ENCODE peak calls at places on chromosomes 2 and 18, in six cellular contexts. L, D, J, F, K and C are unnamed samples.
A peak's percentile ranks its signal among the peaks of the same experiment; 100 is the strongest.

GRCh38 chr2:70659551-70659950 is 105.9 kb upstream of the TGFA start:
- DNase-seq in L (no peak), D (no peak), J (no peak), F (no peak), K (no peak), C (no peak)

GRCh38 chr18:46393230-46393629 is 263.8 kb downstream of the LOXHD1 start:
- DNase-seq in L (no peak), D (no peak), J (no peak), F (no peak), K (no peak), C (no peak)

GRCh38 chr18:39825485-39825884 is 2129.5 kb upstream of the PIK3C3 start:
- DNase-seq in L (no peak), D (no peak), J (peak; percentile 49), F (no peak), K (peak; percentile 32), C (peak; percentile 68)

GRCh38 chr18:61606068-61606660 is 272.9 kb downstream of the CDH20 start:
- DNase-seq in L (no peak), D (no peak), J (peak; percentile 54), F (no peak), K (peak; percentile 45), C (peak; percentile 41)

GRCh38 chr2:111066062-111066593 is 54.6 kb upstream of the BCL2L11 start:
- DNase-seq in L (no peak), D (no peak), J (no peak), F (no peak), K (no peak), C (no peak)

GRCh38 chr18:35371412-35372195 is 5.5 kb downstream of the ZNF396 start:
- DNase-seq in L (peak; percentile 74), D (peak; percentile 25), J (peak; percentile 13), F (no peak), K (peak; percentile 79), C (peak; percentile 35)

GRCh38 chr2:163248321-163249090 is 409.9 kb upstream of the KCNH7 start:
- DNase-seq in L (no peak), D (no peak), J (no peak), F (no peak), K (no peak), C (peak; percentile 45)

GRCh38 chr2:72778410-72778809 is 47.4 kb downstream of the EXOC6B start:
- DNase-seq in L (no peak), D (peak; percentile 25), J (peak; percentile 81), F (no peak), K (peak; percentile 64), C (peak; percentile 73)

GRCh38 chr2:36530983-36531354 is 67.0 kb downstream of the FEZ2 start:
- DNase-seq in L (no peak), D (peak; percentile 80), J (peak; percentile 94), F (no peak), K (no peak), C (no peak)

GRCh38 chr18:10197097-10197496 is 257.3 kb upstream of the APCDD1 start:
- DNase-seq in L (no peak), D (no peak), J (no peak), F (no peak), K (no peak), C (peak; percentile 30)

GRCh38 chr2:17539993-17540812 is at the start of gene VSNL1:
- DNase-seq in L (no peak), D (peak; percentile 58), J (peak; percentile 75), F (no peak), K (peak; percentile 94), C (peak; percentile 95)
- H3K4me3 ChIP-seq in L (peak within 1 kb of the TSS; percentile 69), D (peak within 1 kb of the TSS; percentile 54), J (peak within 1 kb of the TSS; percentile 52), F (no peak within 1 kb of the TSS), K (peak within 1 kb of the TSS; percentile 76), C (peak within 1 kb of the TSS; percentile 84)

DNA sequence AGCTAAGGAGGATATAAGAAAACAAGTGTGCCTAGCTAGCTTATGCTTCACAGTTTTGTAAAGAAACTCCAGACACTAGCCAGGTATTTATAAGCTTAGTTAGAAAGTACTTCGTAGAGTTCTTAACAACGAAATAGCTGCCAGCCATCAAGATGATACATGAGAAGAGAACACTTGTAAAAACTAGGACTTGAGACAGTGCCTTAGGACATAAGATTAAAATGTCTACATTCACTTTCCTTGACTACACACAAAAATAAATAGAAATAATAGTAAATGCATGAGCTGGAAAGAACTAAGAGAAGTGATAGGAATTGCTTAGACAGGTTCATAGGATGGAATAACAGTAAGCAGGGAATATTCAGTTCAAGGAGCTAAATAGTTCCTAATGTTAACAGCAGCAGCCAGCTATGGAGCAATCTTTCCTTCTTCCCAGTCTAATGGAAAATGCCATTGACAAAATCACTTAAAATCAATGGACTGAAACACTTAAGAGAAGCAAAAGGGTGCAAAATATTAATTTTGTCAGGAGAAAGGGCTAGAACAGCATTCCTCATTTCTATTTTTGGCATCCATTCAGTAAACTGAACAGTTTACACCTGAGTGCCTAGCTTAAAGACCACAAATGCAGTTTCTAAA is 186.6 kb downstream of the PDE11A start:
- DNase-seq in L (no peak), D (no peak), J (no peak), F (no peak), K (no peak), C (no peak)
- H3K4me3 ChIP-seq in L (no peak overlapping the region), D (no peak overlapping the region), J (no peak overlapping the region), F (no peak overlapping the region), K (no peak overlapping the region), C (no peak overlapping the region)

GRCh38 chr18:51028201-51028805 is 1.7 kb upstream of the SMAD4 start:
- DNase-seq in L (no peak), D (no peak), J (no peak), F (no peak), K (no peak), C (peak; percentile 54)
- H3K4me3 ChIP-seq in L (no peak overlapping the region), D (no peak overlapping the region), J (no peak overlapping the region), F (no peak overlapping the region), K (no peak overlapping the region), C (no peak overlapping the region)

GRCh38 chr18:58046087-58046793 is 2.2 kb downstream of the NEDD4L start:
- DNase-seq in L (no peak), D (no peak), J (no peak), F (no peak), K (no peak), C (peak; percentile 35)

GRCh38 chr18:58048243-58048642 is 4.2 kb downstream of the NEDD4L start:
- DNase-seq in L (no peak), D (no peak), J (no peak), F (no peak), K (no peak), C (no peak)

GRCh38 chr18:58047556-58047882 is 3.5 kb downstream of the NEDD4L start:
- DNase-seq in L (no peak), D (no peak), J (no peak), F (no peak), K (no peak), C (no peak)

GRCh38 chr18:58045265-58046086 is 1.4 kb downstream of the NEDD4L start:
- DNase-seq in L (no peak), D (no peak), J (peak; percentile 28), F (peak; percentile 22), K (peak; percentile 78), C (peak; percentile 76)

DNA sequence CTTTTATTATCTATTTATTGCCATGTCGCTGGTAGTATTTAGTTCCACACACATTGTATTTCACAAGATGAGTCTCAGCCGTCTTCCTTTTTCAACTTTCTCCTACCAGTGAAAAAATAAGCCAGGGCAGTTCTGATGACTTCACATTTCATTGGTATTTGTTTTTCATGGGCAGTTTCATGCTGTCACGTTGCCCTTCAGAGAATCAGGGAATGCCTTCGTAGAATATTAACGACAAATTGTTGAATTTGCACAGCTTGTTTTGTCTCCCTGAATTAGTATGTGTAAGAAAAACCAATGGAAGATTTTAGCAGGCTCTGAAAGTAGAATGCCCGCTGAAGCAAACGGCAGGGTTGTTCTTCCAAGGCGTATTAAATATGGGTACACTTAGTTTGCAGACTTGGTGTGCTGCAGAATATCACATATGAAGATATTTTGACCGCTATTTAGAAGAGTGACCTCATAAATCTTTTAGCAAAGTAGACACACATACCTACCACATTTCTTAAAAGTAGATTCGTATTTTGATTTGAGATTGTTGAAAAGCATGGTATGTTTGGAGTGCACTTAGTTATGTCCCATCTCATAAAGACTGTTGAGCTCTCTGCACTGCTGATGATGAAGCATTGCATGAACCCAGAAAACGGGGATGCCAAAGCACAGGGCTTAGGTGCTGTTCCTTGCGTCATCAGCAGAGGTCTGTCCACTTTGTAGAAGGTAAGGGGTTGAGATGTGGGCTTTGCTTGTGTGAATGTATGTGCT is 2.9 kb downstream of the NEDD4L start:
- DNase-seq in L (no peak), D (no peak), J (no peak), F (no peak), K (no peak), C (no peak)
- H3K4me3 ChIP-seq in L (no peak overlapping the region), D (no peak overlapping the region), J (no peak overlapping the region), F (no peak overlapping the region), K (no peak overlapping the region), C (no peak overlapping the region)

GRCh38 chr2:64857581-64858471 is 131.4 kb upstream of the SLC1A4 start:
- DNase-seq in L (peak; percentile 39), D (peak; percentile 90), J (peak; percentile 96), F (no peak), K (no peak), C (no peak)
- H3K4me3 ChIP-seq in L (no peak overlapping the region), D (no peak overlapping the region), J (no peak overlapping the region), F (no peak overlapping the region), K (no peak overlapping the region), C (no peak overlapping the region)

DNA sequence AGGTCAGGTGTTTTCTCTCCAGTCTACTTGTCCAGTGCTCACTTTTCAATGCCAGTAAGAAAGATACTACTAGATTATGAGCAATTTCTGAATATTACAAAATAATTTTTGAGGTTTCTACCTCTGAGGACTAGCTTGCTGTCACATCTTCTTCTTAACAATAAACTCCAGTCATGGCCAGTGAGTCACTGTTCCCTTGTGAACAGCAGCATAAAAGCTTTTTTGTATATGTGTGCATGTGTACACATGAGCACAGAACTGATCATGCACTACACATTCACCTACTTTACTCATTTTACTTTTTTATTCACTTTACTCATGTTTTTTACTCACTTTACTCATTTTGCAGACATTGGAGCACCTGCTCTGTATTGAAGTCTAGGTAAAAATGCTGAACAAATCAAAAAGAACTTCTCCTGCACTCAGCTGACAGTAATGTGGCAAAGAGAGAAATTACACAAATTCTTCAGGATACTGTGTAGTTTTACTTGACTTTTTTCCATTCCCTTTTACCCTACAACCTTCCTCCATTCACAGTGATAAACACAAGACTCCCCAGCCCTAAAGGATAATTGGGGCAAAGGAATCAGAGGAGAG is 28.0 kb downstream of the ST6GAL2 start:
- DNase-seq in L (no peak), D (no peak), J (no peak), F (no peak), K (no peak), C (no peak)
- H3K4me3 ChIP-seq in L (no peak overlapping the region), D (no peak overlapping the region), J (no peak overlapping the region), F (no peak overlapping the region), K (no peak overlapping the region), C (no peak overlapping the region)

GRCh38 chr2:189048189-189048588 is 74.0 kb downstream of the COL3A1 start:
- DNase-seq in L (no peak), D (no peak), J (no peak), F (no peak), K (no peak), C (no peak)
- H3K4me3 ChIP-seq in L (no peak overlapping the region), D (no peak overlapping the region), J (no peak overlapping the region), F (no peak overlapping the region), K (no peak overlapping the region), C (no peak overlapping the region)

GRCh38 chr2:179031731-179032408 is 18.1 kb downstream of the CCDC141 start:
- DNase-seq in L (peak; percentile 73), D (peak; percentile 41), J (peak; percentile 4), F (peak; percentile 71), K (peak; percentile 31), C (no peak)
- H3K4me3 ChIP-seq in L (no peak overlapping the region), D (peak overlapping the region; percentile 13), J (no peak overlapping the region), F (peak overlapping the region; percentile 40), K (no peak overlapping the region), C (no peak overlapping the region)